ENCODE peak calls at places on chromosomes 3 and 15, in nine cellular contexts. U is mammary epithelial cell; R is CD8-positive, alpha-beta memory T cell; Z is GM23338; W is breast epithelium; O is testis; B is colonic mucosa; E is transverse colon; H is SJSA1. N is an unnamed sample.

GRCh38 chr3:130963878-130964277 is 62.7 kb downstream of the ASTE1 start:
- DNase-seq in U (peak; percentile 97), R (no peak), Z (peak; percentile 50), W (no peak), O (no peak), B (no peak), E (no peak), H (peak; percentile 87), N (no peak)

GRCh38 chr3:8875831-8876230 is 87.4 kb downstream of the RAD18 start:
- DNase-seq in U (no peak), R (no peak), Z (no peak), W (no peak), O (no peak), B (no peak), E (no peak), H (no peak), N (no peak)

GRCh38 chr3:7697538-7697937 is 804.1 kb upstream of the LMCD1 start:
- DNase-seq in U (no peak), R (no peak), Z (no peak), W (no peak), O (peak; percentile 28), B (no peak), E (no peak), H (no peak), N (no peak)

GRCh38 chr3:139016430-139017048 is 4.2 kb downstream of the PRR23B start:
- DNase-seq in U (no peak), R (no peak), Z (no peak), W (no peak), O (no peak), B (no peak), E (no peak), H (no peak), N (peak; percentile 8)

GRCh38 chr15:25658560-25658959 is 204.6 kb downstream of the ATP10A start:
- DNase-seq in U (no peak), R (no peak), Z (no peak), W (no peak), O (no peak), B (no peak), E (no peak), H (no peak), N (no peak)

GRCh38 chr3:127135241-127136023 is 57.5 kb upstream of the PRR23E start:
- DNase-seq in U (no peak), R (no peak), Z (peak; percentile 58), W (no peak), O (peak; percentile 85), B (no peak), E (no peak), H (no peak), N (no peak)

GRCh38 chr15:81071130-81071529 is 62.9 kb upstream of the CFAP161 start:
- DNase-seq in U (peak; percentile 55), R (no peak), Z (no peak), W (no peak), O (no peak), B (no peak), E (no peak), H (no peak), N (no peak)

GRCh38 chr3:72041531-72041930 is 256.6 kb upstream of the PROK2 start:
- DNase-seq in U (no peak), R (no peak), Z (no peak), W (no peak), O (peak; percentile 68), B (no peak), E (peak; percentile 12), H (no peak), N (no peak)

GRCh38 chr3:24154751-24155150 is 209.7 kb downstream of the NR1D2 start:
- DNase-seq in U (no peak), R (no peak), Z (no peak), W (no peak), O (no peak), B (no peak), E (no peak), H (no peak), N (no peak)

GRCh38 chr3:83873550-83873949 is 1085.2 kb upstream of the CADM2 start:
- DNase-seq in U (peak; percentile 24), R (no peak), Z (no peak), W (no peak), O (no peak), B (no peak), E (no peak), H (no peak), N (no peak)

GRCh38 chr3:52444860-52445793 is at the start of gene SEMA3G:
- DNase-seq in U (peak; percentile 50), R (peak; percentile 60), Z (peak; percentile 93), W (peak; percentile 83), O (peak; percentile 82), B (peak; percentile 81), E (peak; percentile 87), H (peak; percentile 24), N (peak; percentile 75)

GRCh38 chr3:108485146-108485545 is 25.2 kb downstream of the MYH15 start:
- DNase-seq in U (no peak), R (no peak), Z (peak; percentile 71), W (no peak), O (no peak), B (no peak), E (no peak), H (no peak), N (no peak)

GRCh38 chr3:132228923-132229322 is 88.3 kb upstream of the ACP3 start:
- DNase-seq in U (peak; percentile 51), R (no peak), Z (no peak), W (no peak), O (no peak), B (no peak), E (no peak), H (no peak), N (no peak)

GRCh38 chr3:126925411-126926171 is 57.3 kb upstream of the PLXNA1 start:
- DNase-seq in U (no peak), R (no peak), Z (no peak), W (no peak), O (no peak), B (no peak), E (no peak), H (peak; percentile 42), N (no peak)

GRCh38 chr15:45166792-45167630 is 20.8 kb downstream of the SHF start:
- DNase-seq in U (peak; percentile 44), R (peak; percentile 76), Z (peak; percentile 95), W (peak; percentile 83), O (peak; percentile 85), B (peak; percentile 86), E (peak; percentile 89), H (peak; percentile 79), N (peak; percentile 86)

GRCh38 chr3:195068045-195068444 is 202.9 kb downstream of the XXYLT1 start:
- DNase-seq in U (peak; percentile 1), R (no peak), Z (no peak), W (no peak), O (no peak), B (no peak), E (no peak), H (no peak), N (no peak)

GRCh38 chr15:25410649-25411048 is 28.2 kb downstream of the UBE3A start:
- DNase-seq in U (peak; percentile 22), R (no peak), Z (no peak), W (no peak), O (no peak), B (no peak), E (no peak), H (no peak), N (no peak)

GRCh38 chr15:40595219-40595618 is 1.2 kb downstream of the KNL1 start:
- DNase-seq in U (peak; percentile 3), R (no peak), Z (no peak), W (no peak), O (no peak), B (no peak), E (no peak), H (peak; percentile 25), N (no peak)
- H3K4me3 ChIP-seq in U (peak overlapping the region; percentile 70), R (peak overlapping the region; percentile 84), Z (peak overlapping the region; percentile 95), W (no peak overlapping the region), O (no peak overlapping the region), B (peak overlapping the region; percentile 75), E (peak overlapping the region; percentile 61), H (peak overlapping the region; percentile 65), N (no peak overlapping the region)

DNA sequence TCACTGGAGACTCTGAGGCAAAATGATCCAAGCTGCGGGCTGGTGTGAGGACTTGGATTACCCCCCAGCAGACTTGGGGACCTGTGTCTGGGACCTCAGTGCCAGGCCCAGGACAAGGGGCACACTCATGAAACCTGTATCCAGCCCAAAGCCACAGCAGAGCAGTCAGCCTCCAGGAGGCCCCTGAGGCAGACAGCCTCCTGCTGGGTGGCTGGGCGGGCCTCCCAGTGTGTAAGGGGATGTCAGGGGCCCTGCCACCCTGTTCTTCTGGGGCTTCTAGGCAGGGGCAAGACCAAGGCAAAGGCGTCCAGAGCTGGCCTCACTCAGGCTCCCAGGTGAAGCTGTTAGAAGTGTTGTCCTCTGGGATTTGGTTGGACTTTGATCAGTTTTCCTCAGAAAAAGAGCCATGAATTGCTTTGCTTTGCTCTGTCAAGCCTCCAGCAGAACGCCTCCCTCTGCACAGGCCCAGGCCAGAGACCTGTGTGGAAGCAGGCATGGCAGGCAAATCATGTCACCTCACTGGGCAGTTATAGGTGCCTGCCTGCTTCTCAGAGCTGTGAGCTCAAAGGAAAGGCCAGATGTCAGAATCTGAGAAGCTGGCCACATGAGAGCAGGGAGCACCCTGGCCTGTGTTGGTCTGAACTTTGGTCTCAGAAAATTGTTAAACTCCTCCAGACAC is 77.4 kb downstream of the SMAD6 start:
- DNase-seq in U (no peak), R (no peak), Z (no peak), W (no peak), O (no peak), B (peak; percentile 67), E (peak; percentile 53), H (no peak), N (peak; percentile 80)
- H3K4me1 ChIP-seq in U (peaks cover 18% of the 10 kb centered on the region), R (no peaks in the 10 kb centered on the region), Z (peaks cover 4% of the 10 kb centered on the region), W (no peaks in the 10 kb centered on the region), O (peaks cover under 1% of the 10 kb centered on the region), B (peaks cover 10% of the 10 kb centered on the region), E (peaks cover 10% of the 10 kb centered on the region), H (peaks cover 75% of the 10 kb centered on the region), N (peaks cover 3% of the 10 kb centered on the region)

GRCh38 chr3:125053304-125053699 is 2.5 kb downstream of the HEG1 start:
- DNase-seq in U (no peak), R (no peak), Z (no peak), W (no peak), O (no peak), B (no peak), E (no peak), H (no peak), N (no peak)
- H3K4me3 ChIP-seq in U (no peak overlapping the region), R (no peak overlapping the region), Z (no peak overlapping the region), W (peak overlapping the region; percentile 69), O (no peak overlapping the region), B (no peak overlapping the region), E (no peak overlapping the region), H (no peak overlapping the region), N (no peak overlapping the region)

GRCh38 chr15:64893481-64894394 is 18.0 kb upstream of the ANKDD1A start:
- DNase-seq in U (peak; percentile 65), R (peak; percentile 92), Z (peak; percentile 99), W (peak; percentile 81), O (peak; percentile 95), B (peak; percentile 95), E (peak; percentile 92), H (peak; percentile 59), N (peak; percentile 82)

GRCh38 chr15:64896371-64897069 is 15.2 kb upstream of the ANKDD1A start:
- DNase-seq in U (no peak), R (no peak), Z (no peak), W (no peak), O (no peak), B (no peak), E (no peak), H (no peak), N (no peak)

GRCh38 chr15:64897345-64897985 is 14.2 kb upstream of the ANKDD1A start:
- DNase-seq in U (peak; percentile 45), R (no peak), Z (no peak), W (no peak), O (peak; percentile 93), B (no peak), E (peak; percentile 57), H (peak; percentile 27), N (no peak)

GRCh38 chr15:64894395-64895056 is 17.2 kb upstream of the ANKDD1A start:
- DNase-seq in U (no peak), R (peak; percentile 88), Z (peak; percentile 82), W (no peak), O (no peak), B (peak; percentile 41), E (peak; percentile 84), H (no peak), N (peak; percentile 64)

GRCh38 chr15:64895285-64896065 is 16.2 kb upstream of the ANKDD1A start:
- DNase-seq in U (no peak), R (peak; percentile 44), Z (no peak), W (no peak), O (no peak), B (no peak), E (peak; percentile 41), H (peak; percentile 43), N (peak; percentile 75)
- H3K4me1 ChIP-seq in U (peaks cover 31% of the 10 kb centered on the region), R (peaks cover 62% of the 10 kb centered on the region), Z (peaks cover 23% of the 10 kb centered on the region), W (peaks cover 15% of the 10 kb centered on the region), O (peaks cover 72% of the 10 kb centered on the region), B (no peaks in the 10 kb centered on the region), E (peaks cover 8% of the 10 kb centered on the region), H (peaks cover 48% of the 10 kb centered on the region), N (peaks cover 29% of the 10 kb centered on the region)

N was measured in small intestine.